ENCODE peak calls at places on chromosomes 7 and 10, in five cellular contexts. T, A, N, Z and X are unnamed samples.

GRCh38 chr10:28954211-28954610 is 276.9 kb downstream of the BAMBI start:
- DNase-seq in Z (no peak), A (no peak), T (no peak), N (no peak), X (no peak)

GRCh38 chr7:144038887-144039286 is 9.9 kb upstream of the OR2A5 start:
- DNase-seq in N (no peak), A (no peak), Z (no peak), T (no peak), X (no peak)

GRCh38 chr7:7808156-7808555 is 89.7 kb upstream of the RPA3 start:
- DNase-seq in A (no peak), Z (no peak), N (no peak), T (peak; percentile 71), X (peak; percentile 79)

GRCh38 chr7:87223666-87224065 is 4.1 kb upstream of the TMEM243 start:
- DNase-seq in T (no peak), A (no peak), Z (no peak), N (no peak), X (no peak)

GRCh38 chr10:31528834-31529233 is 209.8 kb downstream of the ZEB1 start:
- DNase-seq in T (no peak), A (no peak), Z (no peak), N (no peak), X (no peak)

GRCh38 chr7:7318610-7319009 is 136.3 kb downstream of the C1GALT1 start:
- DNase-seq in Z (no peak), A (no peak), T (no peak), N (no peak), X (no peak)

GRCh38 chr10:70267161-70267933 is 16.5 kb downstream of the NPFFR1 start:
- DNase-seq in A (no peak), T (peak; percentile 95), Z (peak; percentile 37), N (no peak), X (peak; percentile 94)

GRCh38 chr10:60446855-60447254 is 57.2 kb upstream of the ANK3 start:
- DNase-seq in T (no peak), Z (no peak), N (no peak), A (no peak), X (no peak)

GRCh38 chr7:80827238-80827633 is 91.6 kb downstream of the SEMA3C start:
- DNase-seq in T (peak; percentile 55), N (no peak), Z (no peak), A (no peak), X (no peak)

GRCh38 chr7:27088002-27088931 is 7.5 kb downstream of the HOXA1 start:
- DNase-seq in T (no peak), A (no peak), N (no peak), Z (no peak), X (no peak)

GRCh38 chr7:30327813-30328212 is 43.4 kb downstream of the ZNRF2 start:
- DNase-seq in A (no peak), N (no peak), Z (no peak), T (peak; percentile 60), X (peak; percentile 53)

GRCh38 chr7:131164025-131164899 is 163.4 kb upstream of the MKLN1 start:
- DNase-seq in N (no peak), Z (no peak), A (no peak), T (peak; percentile 92), X (peak; percentile 45)

GRCh38 chr10:130352291-130352645 is 216.1 kb downstream of the GLRX3 start:
- DNase-seq in T (no peak), N (no peak), A (no peak), Z (no peak), X (no peak)

GRCh38 chr7:121113288-121113687 is 124.8 kb downstream of the CPED1 start:
- DNase-seq in T (peak; percentile 41), Z (no peak), A (no peak), N (no peak), X (peak; percentile 47)

GRCh38 chr10:61975107-61975932 is 73.8 kb downstream of the ARID5B start:
- DNase-seq in Z (no peak), A (no peak), T (peak; percentile 81), N (no peak), X (peak; percentile 69)

GRCh38 chr7:46545790-46546189 is 624.7 kb upstream of the IGFBP3 start:
- DNase-seq in Z (no peak), N (no peak), A (no peak), T (peak; percentile 79), X (peak; percentile 86)

GRCh38 chr7:151231964-151232271 is 365 bp upstream of the CHPF2 start:
- DNase-seq in A (no peak), N (no peak), T (no peak), Z (no peak), X (no peak)

GRCh38 chr7:118183254-118183585 is 744 bp upstream of the LSM8 start:
- DNase-seq in Z (no peak), N (no peak), T (no peak), A (no peak), X (no peak)

GRCh38 chr10:12419279-12419847 is 70.0 kb downstream of the CAMK1D start:
- DNase-seq in Z (no peak), A (peak; percentile 22), N (no peak), T (peak; percentile 91), X (peak; percentile 99)

GRCh38 chr7:131924857-131925256 is 368.4 kb upstream of the PODXL start:
- DNase-seq in Z (no peak), A (no peak), T (no peak), N (no peak), X (no peak)

GRCh38 chr10:99569253-99569939 is 36.7 kb downstream of the NKX2-3 start:
- DNase-seq in N (no peak), Z (no peak), A (no peak), T (no peak), X (no peak)

GRCh38 chr7:70477051-70478010 is 654.6 kb upstream of the GALNT17 start:
- DNase-seq in N (no peak), T (no peak), A (no peak), Z (no peak), X (peak; percentile 46)

GRCh38 chr7:28575241-28575643 is 162.9 kb downstream of the CREB5 start:
- DNase-seq in A (no peak), N (no peak), T (no peak), Z (no peak), X (no peak)

GRCh38 chr7:4208586-4208985 is 473.5 kb upstream of the FOXK1 start:
- DNase-seq in N (no peak), A (no peak), T (no peak), Z (no peak), X (no peak)

GRCh38 chr7:151806938-151807775 is 69.8 kb downstream of the PRKAG2 start:
- DNase-seq in Z (no peak), N (no peak), A (no peak), T (no peak), X (no peak)

GRCh38 chr10:102322914-102323313 is 72.6 kb upstream of the NFKB2 start:
- DNase-seq in T (no peak), Z (no peak), A (peak; percentile 2), N (no peak), X (peak; percentile 50)